ENCODE peak calls at places on chromosomes 1 and 21, in four cellular contexts. O is HCT116, K is colonic mucosa, C is endothelial cell. E is an unnamed sample.

GRCh38 chr1:9315411-9316079 is 22.9 kb downstream of the SPSB1 start:
- DNase-seq in O (no peak), K (no peak), C (no peak), E (no peak)

GRCh38 chr21:33931799-33932390 is 16.3 kb upstream of the ATP5PO start:
- DNase-seq in O (no peak), K (no peak), C (no peak), E (no peak)

GRCh38 chr1:245580651-245581050 is 425.9 kb downstream of the KIF26B start:
- DNase-seq in O (no peak), K (no peak), C (no peak), E (no peak)

GRCh38 chr1:14871569-14871968 is 273.1 kb downstream of the KAZN start:
- DNase-seq in O (no peak), K (no peak), C (no peak), E (no peak)

GRCh38 chr1:23779826-23780371 is 1.7 kb downstream of the PITHD1 start:
- DNase-seq in O (no peak), K (no peak), C (no peak), E (no peak)

GRCh38 chr1:162145966-162146696 is 76.6 kb downstream of the NOS1AP start:
- DNase-seq in O (no peak), K (no peak), C (no peak), E (no peak)

GRCh38 chr1:83998599-83999315 is at the start of gene TTLL7:
- DNase-seq in O (no peak), K (peak; percentile 86), C (peak; percentile 69), E (peak; percentile 64)

GRCh38 chr1:84386716-84387479 is 11.4 kb upstream of the DNASE2B start:
- DNase-seq in O (no peak), K (no peak), C (no peak), E (no peak)

GRCh38 chr1:228064741-228065542 is 17.6 kb upstream of the ARF1 start:
- DNase-seq in O (no peak), K (no peak), C (no peak), E (no peak)

GRCh38 chr1:83905315-83905907 is 93.5 kb downstream of the TTLL7 start:
- DNase-seq in O (no peak), K (peak; percentile 18), C (peak; percentile 5), E (no peak)

GRCh38 chr1:181541947-181542346 is 58.6 kb downstream of the CACNA1E start:
- DNase-seq in O (no peak), K (no peak), C (no peak), E (no peak)

GRCh38 chr1:235133086-235133485 is 4.4 kb upstream of the TOMM20 start:
- DNase-seq in O (no peak), K (no peak), C (no peak), E (no peak)

GRCh38 chr1:10530756-10531155 is 56.0 kb downstream of the PEX14 start:
- DNase-seq in O (no peak), K (no peak), C (peak; percentile 38), E (no peak)

GRCh38 chr1:17757426-17757825 is 2.3 kb downstream of the ACTL8 start:
- DNase-seq in O (no peak), K (no peak), C (no peak), E (no peak)

GRCh38 chr21:36310016-36310415 is 10.0 kb upstream of the MORC3 start:
- DNase-seq in O (no peak), K (no peak), C (no peak), E (no peak)

GRCh38 chr1:84090447-84091244 is 53.4 kb upstream of the PRKACB start:
- DNase-seq in O (peak; percentile 26), K (peak; percentile 20), C (no peak), E (no peak)

GRCh38 chr1:18630511-18631495 is at the start of gene PAX7:
- DNase-seq in O (no peak), K (no peak), C (peak; percentile 45), E (no peak)

GRCh38 chr1:20551945-20552727 is at the start of gene FAM43B:
- DNase-seq in O (no peak), K (peak; percentile 24), C (peak; percentile 73), E (no peak)

GRCh38 chr1:101436100-101436511 is 199.3 kb downstream of the S1PR1 start:
- DNase-seq in O (no peak), K (no peak), C (no peak), E (no peak)

GRCh38 chr1:150484431-150484830 is 2.8 kb upstream of the TARS2 start:
- DNase-seq in O (no peak), K (no peak), C (no peak), E (no peak)

GRCh38 chr1:91591175-91591968 is 90.7 kb downstream of the CDC7 start:
- DNase-seq in O (no peak), K (no peak), C (no peak), E (no peak)

GRCh38 chr1:158007949-158008386 is 14.5 kb downstream of the KIRREL1 start:
- DNase-seq in O (no peak), K (no peak), C (no peak), E (no peak)

GRCh38 chr1:222893255-222893654 is 78.4 kb downstream of the DISP1 start:
- DNase-seq in O (no peak), K (no peak), C (no peak), E (no peak)

GRCh38 chr1:186183219-186183618 is 191.8 kb downstream of the TPR start:
- DNase-seq in O (peak; percentile 33), K (no peak), C (no peak), E (no peak)

GRCh38 chr1:226119169-226119568 is 56.7 kb downstream of the H3-3A start:
- DNase-seq in O (no peak), K (no peak), C (no peak), E (no peak)

GRCh38 chr1:22529901-22530621 is 33.2 kb upstream of the EPHA8 start:
- DNase-seq in O (no peak), K (no peak), C (no peak), E (no peak)

GRCh38 chr1:244048566-244049141 is 2.4 kb upstream of the ZBTB18 start:
- DNase-seq in O (no peak), K (no peak), C (peak; percentile 56), E (peak; percentile 41)

GRCh38 chr1:44276901-44277300 is 63.6 kb downstream of the DMAP1 start:
- DNase-seq in O (no peak), K (no peak), C (no peak), E (no peak)

GRCh38 chr21:14119038-14119437 is 91.7 kb downstream of the LIPI start:
- DNase-seq in O (no peak), K (no peak), C (no peak), E (no peak)

GRCh38 chr1:31753623-31754349 is 10.4 kb downstream of the ADGRB2 start:
- DNase-seq in O (no peak), K (peak; percentile 86), C (no peak), E (no peak)

GRCh38 chr1:163361123-163361934 is 39.6 kb downstream of the NUF2 start:
- DNase-seq in O (peak; percentile 15), K (no peak), C (peak; percentile 8), E (no peak)

GRCh38 chr1:194117582-194117981 is 931.2 kb upstream of the B3GALT2 start:
- DNase-seq in O (no peak), K (no peak), C (no peak), E (no peak)

DNA sequence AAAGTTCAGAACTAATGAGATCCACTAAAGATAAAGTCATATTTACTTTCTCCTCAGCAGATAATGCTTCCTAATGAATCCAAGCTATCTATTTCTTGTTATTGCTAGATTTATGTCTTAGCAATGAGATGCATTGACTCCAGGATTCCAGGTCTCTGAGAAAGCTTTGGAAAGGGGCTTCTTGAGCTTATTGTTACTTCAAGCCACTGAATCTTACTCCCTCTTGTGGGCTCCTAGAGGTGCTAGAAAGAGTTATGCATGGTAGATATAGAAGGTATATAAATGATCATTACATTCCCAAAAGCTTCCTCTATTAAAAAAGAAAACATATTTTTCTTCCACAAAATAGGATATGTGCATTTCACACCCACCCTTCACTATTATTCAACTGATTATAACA is 246.4 kb upstream of the ADAMTS5 start:
- DNase-seq in O (no peak), K (no peak), C (no peak), E (no peak)
- TF ChIP-seq CTCF in O (no peak), K (no peak), C (no peak), E (no peak)

GRCh38 chr1:167219646-167220536 is 795 bp upstream of the POU2F1 start:
- DNase-seq in O (peak; percentile 80), K (peak; percentile 95), C (peak; percentile 84), E (peak; percentile 76)
- TF ChIP-seq CTCF in O (no peak), K (no peak), C (no peak), E (no peak)

GRCh38 chr1:212792396-212792908 is 758 bp downstream of the TATDN3 start:
- DNase-seq in O (no peak), K (no peak), C (no peak), E (no peak)

GRCh38 chr1:212791261-212791675 is 309 bp downstream of the NSL1 start:
- DNase-seq in O (no peak), K (no peak), C (no peak), E (no peak)

GRCh38 chr1:212797681-212798080 is 6.0 kb downstream of the TATDN3 start:
- DNase-seq in O (no peak), K (no peak), C (no peak), E (no peak)

GRCh38 chr1:212794561-212795014 is 2.9 kb downstream of the TATDN3 start:
- DNase-seq in O (no peak), K (no peak), C (no peak), E (no peak)

GRCh38 chr1:212791676-212792395 is at the start of the genes NSL1 and TATDN3:
- DNase-seq in O (peak; percentile 88), K (peak; percentile 96), C (peak; percentile 98), E (peak; percentile 97)
- TF ChIP-seq CTCF in O (no peak), K (no peak), C (no peak), E (no peak)

GRCh38 chr1:65994223-65994622 is 201.5 kb downstream of the PDE4B start:
- DNase-seq in O (no peak), K (no peak), C (no peak), E (no peak)

GRCh38 chr1:65991694-65992093 is 199.0 kb downstream of the PDE4B start:
- DNase-seq in O (no peak), K (no peak), C (no peak), E (no peak)

GRCh38 chr1:65990161-65990560 is 197.5 kb downstream of the PDE4B start:
- DNase-seq in O (no peak), K (no peak), C (no peak), E (no peak)

GRCh38 chr1:65993047-65993363 is 200.3 kb downstream of the PDE4B start:
- DNase-seq in O (no peak), K (no peak), C (no peak), E (no peak)

DNA sequence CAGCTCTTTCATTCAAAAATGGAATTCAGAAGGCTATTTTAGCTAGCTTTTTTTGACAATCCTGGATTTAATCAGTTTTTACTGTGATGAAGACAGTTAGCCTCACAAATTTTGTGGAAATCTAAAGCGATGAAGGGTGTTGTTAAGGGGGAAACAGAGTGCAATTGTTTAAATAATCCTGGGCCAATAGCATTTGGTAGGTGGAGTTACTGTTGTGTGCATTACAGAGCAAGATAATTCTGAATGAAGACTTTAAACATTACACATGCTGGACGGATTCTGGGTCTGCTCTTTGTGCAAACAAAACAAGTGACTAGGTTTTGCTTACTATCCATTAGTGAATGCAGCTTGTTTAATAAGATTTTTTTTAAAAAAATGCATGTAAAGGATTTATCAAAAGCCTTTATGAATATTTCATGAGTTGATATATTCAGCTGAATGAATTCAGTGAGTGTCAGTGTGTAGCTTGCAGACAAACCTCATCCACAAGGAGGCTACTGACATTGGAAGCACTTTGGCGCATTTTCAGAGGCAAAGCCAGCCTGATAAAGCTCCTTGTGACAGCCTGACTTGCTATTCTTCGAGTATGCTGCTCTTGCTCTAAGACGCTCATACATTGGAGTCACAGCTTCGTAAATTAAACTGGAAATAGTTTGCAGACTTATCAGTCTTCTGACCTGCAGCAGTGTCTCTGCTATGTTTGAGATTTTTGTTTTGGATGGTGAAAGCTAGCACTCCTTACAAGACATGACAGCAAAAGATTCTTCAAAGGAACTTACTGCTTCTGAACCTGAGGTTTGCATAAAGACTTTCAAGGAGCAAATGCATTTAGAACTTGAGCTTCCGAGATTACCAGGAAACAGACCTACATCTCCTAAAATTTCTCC is 199.7 kb downstream of the PDE4B start:
- DNase-seq in O (no peak), K (no peak), C (no peak), E (no peak)
- TF ChIP-seq CTCF in O (no peak), K (no peak), C (no peak), E (no peak)